ENCODE peak calls at places on chromosomes 4 and X, in six cellular contexts. One of them, this sample, is unnamed.

GRCh38 chrX:65846974-65847373 is 179.5 kb downstream of the MSN start:
- DNase-seq in mammary epithelial cell: no peak
- DNase-seq in fibroblast of lung: no peak
- DNase-seq in WERI-Rb-1: no peak
- DNase-seq in astrocyte: no peak
- DNase-seq in fibroblast of pulmonary artery: no peak
- DNase-seq in this sample: no peak

GRCh38 chrX:118644378-118644777 is 83.0 kb upstream of the IL13RA1 start:
- DNase-seq in fibroblast of lung: peak
- DNase-seq in WERI-Rb-1: no peak
- DNase-seq in astrocyte: peak
- DNase-seq in fibroblast of pulmonary artery: peak
- DNase-seq in mammary epithelial cell: peak
- DNase-seq in this sample: no peak

GRCh38 chr4:102392033-102392744 is 46.9 kb upstream of the SLC39A8 start:
- DNase-seq in WERI-Rb-1: no peak
- DNase-seq in mammary epithelial cell: no peak
- DNase-seq in fibroblast of lung: no peak
- DNase-seq in astrocyte: no peak
- DNase-seq in fibroblast of pulmonary artery: no peak
- DNase-seq in this sample: no peak

GRCh38 chr4:176277162-176277904 is 8.3 kb upstream of the ASB5 start:
- DNase-seq in fibroblast of lung: peak
- DNase-seq in WERI-Rb-1: peak
- DNase-seq in astrocyte: peak
- DNase-seq in fibroblast of pulmonary artery: peak
- DNase-seq in mammary epithelial cell: peak
- DNase-seq in this sample: no peak

GRCh38 chr4:158176776-158177175 is 4.0 kb upstream of the GASK1B start:
- DNase-seq in WERI-Rb-1: no peak
- DNase-seq in fibroblast of pulmonary artery: no peak
- DNase-seq in fibroblast of lung: no peak
- DNase-seq in mammary epithelial cell: no peak
- DNase-seq in astrocyte: no peak
- DNase-seq in this sample: no peak

GRCh38 chr4:186134254-186134653 is 29.8 kb downstream of the FAM149A start:
- DNase-seq in mammary epithelial cell: no peak
- DNase-seq in astrocyte: no peak
- DNase-seq in fibroblast of pulmonary artery: no peak
- DNase-seq in fibroblast of lung: no peak
- DNase-seq in WERI-Rb-1: no peak
- DNase-seq in this sample: no peak

GRCh38 chr4:120927758-120928409 is 5.4 kb upstream of the PRDM5 start:
- DNase-seq in mammary epithelial cell: no peak
- DNase-seq in WERI-Rb-1: no peak
- DNase-seq in astrocyte: peak
- DNase-seq in fibroblast of lung: no peak
- DNase-seq in fibroblast of pulmonary artery: no peak
- DNase-seq in this sample: no peak

GRCh38 chrX:68432648-68433047 is 647 bp downstream of the OPHN1 start:
- DNase-seq in astrocyte: peak
- DNase-seq in WERI-Rb-1: peak
- DNase-seq in mammary epithelial cell: no peak
- DNase-seq in fibroblast of lung: peak
- DNase-seq in fibroblast of pulmonary artery: no peak
- DNase-seq in this sample: no peak

GRCh38 chr4:139710073-139710472 is 44.5 kb downstream of the MGST2 start:
- DNase-seq in WERI-Rb-1: no peak
- DNase-seq in fibroblast of pulmonary artery: peak
- DNase-seq in astrocyte: peak
- DNase-seq in fibroblast of lung: no peak
- DNase-seq in mammary epithelial cell: no peak
- DNase-seq in this sample: no peak

GRCh38 chr4:111406036-111406435 is 739.2 kb upstream of the FAM241A start:
- DNase-seq in mammary epithelial cell: no peak
- DNase-seq in fibroblast of lung: no peak
- DNase-seq in astrocyte: no peak
- DNase-seq in fibroblast of pulmonary artery: no peak
- DNase-seq in WERI-Rb-1: no peak
- DNase-seq in this sample: no peak

GRCh38 chrX:13763489-13763888 is 28.9 kb downstream of the OFD1 start:
- DNase-seq in astrocyte: no peak
- DNase-seq in fibroblast of lung: peak
- DNase-seq in fibroblast of pulmonary artery: no peak
- DNase-seq in WERI-Rb-1: no peak
- DNase-seq in mammary epithelial cell: no peak
- DNase-seq in this sample: no peak

GRCh38 chr4:77430847-77431246 is 174.8 kb upstream of the CXCL13 start:
- DNase-seq in astrocyte: no peak
- DNase-seq in fibroblast of pulmonary artery: no peak
- DNase-seq in mammary epithelial cell: no peak
- DNase-seq in fibroblast of lung: no peak
- DNase-seq in WERI-Rb-1: no peak
- DNase-seq in this sample: no peak

GRCh38 chr4:79823148-79823763 is 249.8 kb downstream of the ANTXR2 start:
- DNase-seq in fibroblast of lung: peak
- DNase-seq in mammary epithelial cell: no peak
- DNase-seq in WERI-Rb-1: no peak
- DNase-seq in fibroblast of pulmonary artery: peak
- DNase-seq in astrocyte: peak
- DNase-seq in this sample: peak

GRCh38 chr4:186472948-186473347 is 82.4 kb downstream of the MTNR1A start:
- DNase-seq in fibroblast of pulmonary artery: peak
- DNase-seq in fibroblast of lung: peak
- DNase-seq in WERI-Rb-1: no peak
- DNase-seq in mammary epithelial cell: peak
- DNase-seq in astrocyte: peak
- DNase-seq in this sample: peak

GRCh38 chr4:1864076-1865008 is 6.9 kb upstream of the NSD2 start:
- DNase-seq in fibroblast of pulmonary artery: no peak
- DNase-seq in WERI-Rb-1: peak
- DNase-seq in fibroblast of lung: no peak
- DNase-seq in astrocyte: no peak
- DNase-seq in mammary epithelial cell: no peak
- DNase-seq in this sample: no peak

GRCh38 chrX:68997911-68998310 is 167.3 kb downstream of the PJA1 start:
- DNase-seq in fibroblast of pulmonary artery: peak
- DNase-seq in astrocyte: peak
- DNase-seq in WERI-Rb-1: no peak
- DNase-seq in mammary epithelial cell: peak
- DNase-seq in fibroblast of lung: peak
- DNase-seq in this sample: no peak

GRCh38 chr4:63212075-63212474 is 1197.2 kb downstream of the TECRL start:
- DNase-seq in fibroblast of pulmonary artery: no peak
- DNase-seq in mammary epithelial cell: no peak
- DNase-seq in WERI-Rb-1: no peak
- DNase-seq in fibroblast of lung: no peak
- DNase-seq in astrocyte: no peak
- DNase-seq in this sample: no peak

GRCh38 chr4:15706646-15707362 is 3.9 kb downstream of the BST1 start:
- DNase-seq in fibroblast of pulmonary artery: peak
- DNase-seq in astrocyte: no peak
- DNase-seq in mammary epithelial cell: no peak
- DNase-seq in WERI-Rb-1: no peak
- DNase-seq in fibroblast of lung: peak
- DNase-seq in this sample: no peak

GRCh38 chr4:169756971-169757574 is 671 bp downstream of the HPF1 start:
- DNase-seq in fibroblast of lung: peak
- DNase-seq in astrocyte: no peak
- DNase-seq in mammary epithelial cell: peak
- DNase-seq in WERI-Rb-1: no peak
- DNase-seq in fibroblast of pulmonary artery: no peak
- DNase-seq in this sample: no peak

GRCh38 chrX:115531818-115532403 is 29.1 kb upstream of the PLS3 start:
- DNase-seq in astrocyte: peak
- DNase-seq in fibroblast of lung: peak
- DNase-seq in WERI-Rb-1: no peak
- DNase-seq in fibroblast of pulmonary artery: peak
- DNase-seq in mammary epithelial cell: peak
- DNase-seq in this sample: no peak

GRCh38 chrX:20063153-20063552 is 53.6 kb downstream of the MAP7D2 start:
- DNase-seq in fibroblast of pulmonary artery: no peak
- DNase-seq in fibroblast of lung: no peak
- DNase-seq in mammary epithelial cell: no peak
- DNase-seq in astrocyte: no peak
- DNase-seq in WERI-Rb-1: no peak
- DNase-seq in this sample: no peak

GRCh38 chrX:33725556-33726232 is 406.4 kb downstream of the FAM47A start:
- DNase-seq in fibroblast of pulmonary artery: peak
- DNase-seq in astrocyte: no peak
- DNase-seq in WERI-Rb-1: no peak
- DNase-seq in mammary epithelial cell: peak
- DNase-seq in fibroblast of lung: peak
- DNase-seq in this sample: no peak

GRCh38 chr4:88333741-88334405 is 44.8 kb upstream of the HERC6 start:
- DNase-seq in WERI-Rb-1: no peak
- DNase-seq in mammary epithelial cell: peak
- DNase-seq in fibroblast of lung: peak
- DNase-seq in astrocyte: peak
- DNase-seq in fibroblast of pulmonary artery: peak
- DNase-seq in this sample: peak

GRCh38 chr4:108114503-108114902 is 54.2 kb downstream of the LEF1 start:
- DNase-seq in fibroblast of pulmonary artery: no peak
- DNase-seq in WERI-Rb-1: no peak
- DNase-seq in astrocyte: no peak
- DNase-seq in fibroblast of lung: no peak
- DNase-seq in mammary epithelial cell: no peak
- DNase-seq in this sample: no peak

GRCh38 chr4:40502936-40503335 is 126.7 kb downstream of the RBM47 start:
- DNase-seq in fibroblast of pulmonary artery: no peak
- DNase-seq in astrocyte: no peak
- DNase-seq in WERI-Rb-1: no peak
- DNase-seq in mammary epithelial cell: no peak
- DNase-seq in fibroblast of lung: no peak
- DNase-seq in this sample: no peak
- H3K4me3 ChIP-seq in fibroblast of pulmonary artery: no peak
- H3K4me3 ChIP-seq in astrocyte: no peak
- H3K4me3 ChIP-seq in WERI-Rb-1: no peak
- H3K4me3 ChIP-seq in mammary epithelial cell: no peak
- H3K4me3 ChIP-seq in fibroblast of lung: no peak
- H3K4me3 ChIP-seq in this sample: no peak

DNA sequence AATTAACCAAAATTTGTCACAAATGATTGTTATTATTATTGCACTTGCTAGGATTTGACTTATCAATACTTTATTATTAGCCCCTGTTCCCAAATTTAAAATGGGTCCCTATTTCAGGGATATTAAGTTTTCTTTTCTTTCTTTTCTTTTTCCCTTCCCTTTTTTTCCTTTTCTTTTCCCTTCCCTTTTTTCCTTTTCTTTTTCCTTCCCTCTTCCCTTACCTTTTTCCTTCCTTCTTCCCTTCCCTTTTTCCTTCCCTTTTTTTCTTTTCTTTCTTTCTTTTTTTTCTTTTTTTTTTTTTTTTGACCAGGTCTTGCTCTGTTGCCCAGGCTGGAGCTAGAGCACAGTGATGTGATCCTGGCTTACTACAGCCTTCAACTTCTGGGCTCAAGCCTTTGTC is 33.8 kb downstream of the WWC2 start:
- DNase-seq in WERI-Rb-1: no peak
- DNase-seq in astrocyte: no peak
- DNase-seq in mammary epithelial cell: no peak
- DNase-seq in fibroblast of pulmonary artery: no peak
- DNase-seq in fibroblast of lung: no peak
- DNase-seq in this sample: no peak
- H3K4me3 ChIP-seq in WERI-Rb-1: no peak
- H3K4me3 ChIP-seq in astrocyte: no peak
- H3K4me3 ChIP-seq in mammary epithelial cell: no peak
- H3K4me3 ChIP-seq in fibroblast of pulmonary artery: no peak
- H3K4me3 ChIP-seq in fibroblast of lung: no peak
- H3K4me3 ChIP-seq in this sample: no peak

GRCh38 chr4:99356992-99357391 is 4.4 kb upstream of the ADH1C start:
- DNase-seq in fibroblast of pulmonary artery: no peak
- DNase-seq in WERI-Rb-1: no peak
- DNase-seq in fibroblast of lung: no peak
- DNase-seq in astrocyte: no peak
- DNase-seq in mammary epithelial cell: no peak
- DNase-seq in this sample: no peak

GRCh38 chr4:99349338-99349737 is 3.2 kb downstream of the ADH1C start:
- DNase-seq in WERI-Rb-1: no peak
- DNase-seq in fibroblast of pulmonary artery: no peak
- DNase-seq in mammary epithelial cell: no peak
- DNase-seq in fibroblast of lung: no peak
- DNase-seq in astrocyte: no peak
- DNase-seq in this sample: no peak

GRCh38 chr4:99351487-99351886 is 1.1 kb downstream of the ADH1C start:
- DNase-seq in WERI-Rb-1: no peak
- DNase-seq in fibroblast of pulmonary artery: no peak
- DNase-seq in fibroblast of lung: no peak
- DNase-seq in mammary epithelial cell: no peak
- DNase-seq in astrocyte: no peak
- DNase-seq in this sample: no peak

DNA sequence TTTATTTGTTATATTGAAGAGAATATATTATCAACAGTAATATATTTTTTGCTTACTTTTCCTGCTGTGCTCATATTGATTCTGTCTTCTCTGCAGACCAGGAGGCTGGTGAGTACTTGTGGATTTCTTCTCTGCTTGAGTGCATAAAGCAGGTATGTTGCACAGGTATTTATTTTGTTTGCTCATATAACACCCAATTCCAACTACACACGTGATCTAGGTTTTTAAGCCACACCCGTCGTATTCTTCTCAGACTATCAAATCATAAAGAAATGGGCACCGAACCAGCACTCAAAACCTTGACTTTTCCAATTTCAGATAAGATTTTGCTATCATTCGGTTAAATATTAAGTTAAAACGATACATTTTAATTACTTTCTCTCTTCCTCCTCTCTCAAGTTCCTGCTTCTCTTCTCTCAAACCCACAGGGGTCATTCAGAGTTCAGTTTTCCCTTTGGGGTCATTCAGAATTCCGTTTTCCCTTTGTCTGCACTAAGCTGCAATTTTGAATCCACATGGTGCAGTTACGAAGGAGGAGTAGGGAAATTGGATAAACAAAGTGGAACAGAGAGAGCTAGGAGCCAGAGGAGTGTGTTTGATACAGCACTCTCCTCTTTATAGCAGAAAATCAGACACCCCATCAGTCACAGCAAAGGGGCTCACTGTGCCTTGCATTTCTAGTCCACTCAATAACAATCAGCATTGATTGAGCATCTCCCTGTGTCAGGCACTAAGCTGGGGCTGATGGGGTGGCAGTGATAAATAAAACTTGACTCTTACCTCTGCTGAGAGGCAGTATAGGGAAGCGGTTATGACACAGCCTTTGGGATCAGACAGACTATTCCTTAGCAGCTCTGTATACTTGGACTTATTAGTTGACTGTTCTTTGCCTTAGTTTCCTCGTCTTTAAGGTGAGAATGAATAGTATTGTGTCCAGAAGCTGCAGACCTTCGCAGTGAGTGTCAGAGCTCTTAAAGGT is at the start of gene ADH1C:
- DNase-seq in WERI-Rb-1: no peak
- DNase-seq in fibroblast of pulmonary artery: no peak
- DNase-seq in astrocyte: no peak
- DNase-seq in mammary epithelial cell: no peak
- DNase-seq in fibroblast of lung: peak
- DNase-seq in this sample: no peak
- H3K4me3 ChIP-seq in WERI-Rb-1: no peak
- H3K4me3 ChIP-seq in fibroblast of pulmonary artery: no peak
- H3K4me3 ChIP-seq in astrocyte: no peak
- H3K4me3 ChIP-seq in mammary epithelial cell: no peak
- H3K4me3 ChIP-seq in fibroblast of lung: peak
- H3K4me3 ChIP-seq in this sample: no peak

GRCh38 chr4:145732895-145733880 is 53.2 kb downstream of the C4orf51 start:
- DNase-seq in WERI-Rb-1: peak
- DNase-seq in mammary epithelial cell: peak
- DNase-seq in fibroblast of pulmonary artery: peak
- DNase-seq in fibroblast of lung: peak
- DNase-seq in astrocyte: peak
- DNase-seq in this sample: peak
- H3K4me3 ChIP-seq in WERI-Rb-1: peak
- H3K4me3 ChIP-seq in mammary epithelial cell: peak
- H3K4me3 ChIP-seq in fibroblast of pulmonary artery: peak
- H3K4me3 ChIP-seq in fibroblast of lung: peak
- H3K4me3 ChIP-seq in astrocyte: peak
- H3K4me3 ChIP-seq in this sample: peak

This sample was measured in BJ.